ENCODE peak calls at places on chromosomes 16 and 17, in nine cellular contexts. R, N, H, E, W, P, U, L and I are unnamed samples.

GRCh38 chr17:70968302-70968701 is 799.0 kb downstream of the KCNJ2 start:
- DNase-seq in R (no peak), N (peak), H (no peak), E (no peak), W (no peak), P (no peak), U (no peak), L (no peak), I (no peak)

GRCh38 chr17:83203073-83203471 is 123.7 kb downstream of the METRNL start:
- DNase-seq in R (peak), N (peak), H (peak), E (peak), W (peak), P (peak), U (peak), L (no peak), I (peak)

GRCh38 chr16:82627811-82628339 is 1.1 kb downstream of the CDH13 start:
- DNase-seq in R (peak), N (peak), H (peak), E (peak), W (peak), P (peak), U (no peak), L (no peak), I (peak)

GRCh38 chr16:89039756-89040155 is 53.9 kb upstream of the ACSF3 start:
- DNase-seq in R (no peak), N (no peak), H (no peak), E (no peak), W (no peak), P (no peak), U (no peak), L (no peak), I (no peak)

GRCh38 chr17:76735586-76736348 is 1.4 kb downstream of the SRSF2 start:
- DNase-seq in R (no peak), N (no peak), H (no peak), E (no peak), W (peak), P (no peak), U (no peak), L (no peak), I (peak)

GRCh38 chr16:88298882-88299745 is 83.6 kb upstream of the ZNF469 start:
- DNase-seq in R (no peak), N (peak), H (no peak), E (peak), W (no peak), P (no peak), U (peak), L (no peak), I (no peak)

GRCh38 chr16:3215601-3216262 is 19.2 kb downstream of the ZNF200 start:
- DNase-seq in R (no peak), N (no peak), H (no peak), E (no peak), W (no peak), P (no peak), U (no peak), L (no peak), I (no peak)

GRCh38 chr16:82782715-82783251 is 156.0 kb downstream of the CDH13 start:
- DNase-seq in R (peak), N (no peak), H (no peak), E (peak), W (no peak), P (no peak), U (no peak), L (no peak), I (no peak)

GRCh38 chr17:73338566-73339247 is 26.9 kb upstream of the CDC42EP4 start:
- DNase-seq in R (no peak), N (no peak), H (no peak), E (no peak), W (no peak), P (no peak), U (no peak), L (no peak), I (peak)

GRCh38 chr16:64951193-64951592 is 170.7 kb downstream of the CDH11 start:
- DNase-seq in R (no peak), N (no peak), H (no peak), E (no peak), W (no peak), P (no peak), U (no peak), L (no peak), I (no peak)

GRCh38 chr17:10735251-10735650 is 5.4 kb upstream of the TMEM220 start:
- DNase-seq in R (no peak), N (no peak), H (no peak), E (no peak), W (no peak), P (no peak), U (no peak), L (no peak), I (no peak)

GRCh38 chr16:13996778-13997288 is 74.3 kb upstream of the MRTFB start:
- DNase-seq in R (no peak), N (no peak), H (no peak), E (no peak), W (no peak), P (no peak), U (no peak), L (no peak), I (no peak)

GRCh38 chr17:32143525-32143865 is 1.2 kb downstream of the RHOT1 start:
- DNase-seq in R (no peak), N (no peak), H (no peak), E (no peak), W (no peak), P (no peak), U (no peak), L (no peak), I (no peak)

GRCh38 chr17:68195667-68196393 is 52.0 kb upstream of the AMZ2 start:
- DNase-seq in R (peak), N (no peak), H (peak), E (no peak), W (peak), P (no peak), U (no peak), L (no peak), I (no peak)

GRCh38 chr17:2094891-2095535 is 40.1 kb downstream of the HIC1 start:
- DNase-seq in R (peak), N (peak), H (peak), E (peak), W (peak), P (peak), U (peak), L (no peak), I (no peak)

GRCh38 chr16:14485131-14485551 is 144.9 kb downstream of the PARN start:
- DNase-seq in R (no peak), N (peak), H (no peak), E (peak), W (peak), P (no peak), U (peak), L (no peak), I (no peak)

GRCh38 chr17:8991514-8992285 is 26.2 kb upstream of the PIK3R5 start:
- DNase-seq in R (peak), N (peak), H (peak), E (peak), W (peak), P (peak), U (peak), L (no peak), I (peak)

GRCh38 chr17:27496005-27496404 is 39.8 kb downstream of the KSR1 start:
- DNase-seq in R (no peak), N (no peak), H (no peak), E (no peak), W (no peak), P (no peak), U (no peak), L (no peak), I (no peak)

GRCh38 chr16:1452530-1452929 is 8.2 kb upstream of the CCDC154 start:
- DNase-seq in R (no peak), N (no peak), H (no peak), E (no peak), W (no peak), P (no peak), U (no peak), L (no peak), I (no peak)

GRCh38 chr17:81601525-81602120 is 35.3 kb downstream of the NPLOC4 start:
- DNase-seq in R (no peak), N (peak), H (no peak), E (peak), W (peak), P (peak), U (peak), L (peak), I (no peak)

GRCh38 chr16:177394-177822 is 928 bp downstream of the HBA1 start:
- DNase-seq in R (no peak), N (peak), H (no peak), E (peak), W (peak), P (no peak), U (peak), L (no peak), I (no peak)